ENCODE peak calls at places on chromosome 2, in seven cellular contexts. One of them, this sample, is unnamed.

GRCh38 chr2:84194906-84195644 is 264.0 kb downstream of the SUCLG1 start:
- DNase-seq in Kasumi-1: no peak
- DNase-seq in SW480: no peak
- DNase-seq in myocyte: no peak
- DNase-seq in endothelial cell: no peak
- DNase-seq in activated gamma-delta T cell treated with Interleukin-2 at 50 U/mL for 16 hours: no peak
- DNase-seq in central memory CD4-positive, alpha-beta T cell: no peak
- DNase-seq in this sample: no peak

GRCh38 chr2:191559569-191559968 is 118.4 kb upstream of the NABP1 start:
- DNase-seq in Kasumi-1: no peak
- DNase-seq in SW480: no peak
- DNase-seq in myocyte: no peak
- DNase-seq in endothelial cell: no peak
- DNase-seq in activated gamma-delta T cell treated with Interleukin-2 at 50 U/mL for 16 hours: no peak
- DNase-seq in central memory CD4-positive, alpha-beta T cell: no peak
- DNase-seq in this sample: no peak

GRCh38 chr2:9142551-9143263 is 63.9 kb upstream of the ASAP2 start:
- DNase-seq in Kasumi-1: peak
- DNase-seq in SW480: peak
- DNase-seq in myocyte: peak
- DNase-seq in endothelial cell: peak
- DNase-seq in activated gamma-delta T cell treated with Interleukin-2 at 50 U/mL for 16 hours: peak
- DNase-seq in central memory CD4-positive, alpha-beta T cell: peak
- DNase-seq in this sample: peak

GRCh38 chr2:41241325-41242000 is 789.6 kb upstream of the SLC8A1 start:
- DNase-seq in Kasumi-1: no peak
- DNase-seq in SW480: no peak
- DNase-seq in myocyte: no peak
- DNase-seq in endothelial cell: no peak
- DNase-seq in activated gamma-delta T cell treated with Interleukin-2 at 50 U/mL for 16 hours: no peak
- DNase-seq in central memory CD4-positive, alpha-beta T cell: no peak
- DNase-seq in this sample: no peak

GRCh38 chr2:10414000-10414451 is 34.1 kb downstream of the ODC1 start:
- DNase-seq in Kasumi-1: no peak
- DNase-seq in SW480: peak
- DNase-seq in myocyte: peak
- DNase-seq in endothelial cell: no peak
- DNase-seq in activated gamma-delta T cell treated with Interleukin-2 at 50 U/mL for 16 hours: no peak
- DNase-seq in central memory CD4-positive, alpha-beta T cell: no peak
- DNase-seq in this sample: no peak

GRCh38 chr2:7905756-7906155 is 776.1 kb upstream of the ID2 start:
- DNase-seq in Kasumi-1: no peak
- DNase-seq in SW480: no peak
- DNase-seq in myocyte: no peak
- DNase-seq in endothelial cell: no peak
- DNase-seq in activated gamma-delta T cell treated with Interleukin-2 at 50 U/mL for 16 hours: no peak
- DNase-seq in central memory CD4-positive, alpha-beta T cell: no peak
- DNase-seq in this sample: no peak

GRCh38 chr2:176283268-176283667 is 14.0 kb downstream of the MTX2 start:
- DNase-seq in Kasumi-1: no peak
- DNase-seq in SW480: no peak
- DNase-seq in myocyte: no peak
- DNase-seq in endothelial cell: no peak
- DNase-seq in activated gamma-delta T cell treated with Interleukin-2 at 50 U/mL for 16 hours: no peak
- DNase-seq in central memory CD4-positive, alpha-beta T cell: no peak
- DNase-seq in this sample: no peak

GRCh38 chr2:64276417-64277095 is 132.3 kb upstream of the PELI1 start:
- DNase-seq in Kasumi-1: no peak
- DNase-seq in SW480: no peak
- DNase-seq in myocyte: no peak
- DNase-seq in endothelial cell: no peak
- DNase-seq in activated gamma-delta T cell treated with Interleukin-2 at 50 U/mL for 16 hours: no peak
- DNase-seq in central memory CD4-positive, alpha-beta T cell: no peak
- DNase-seq in this sample: no peak

This sample was measured in CD4-positive, CD25-positive, alpha-beta regulatory T cell.